ENCODE peak calls at places on chromosomes 4 and X, in five cellular contexts. One of them, this sample, is unnamed.

GRCh38 chr4:189921058-189921457 is 19.6 kb upstream of the FRG1 start:
- DNase-seq in heart left ventricle: no peak
- DNase-seq in ascending aorta: no peak
- DNase-seq in fibroblast of mammary gland: no peak
- DNase-seq in A549: no peak
- DNase-seq in this sample: no peak

GRCh38 chrX:65999563-66000148 is 40.2 kb downstream of the VSIG4 start:
- DNase-seq in A549: no peak
- DNase-seq in fibroblast of mammary gland: no peak
- DNase-seq in ascending aorta: no peak
- DNase-seq in heart left ventricle: no peak
- DNase-seq in this sample: no peak

GRCh38 chr4:24915121-24915922 is 2.5 kb upstream of the CCDC149 start:
- DNase-seq in A549: no peak
- DNase-seq in heart left ventricle: no peak
- DNase-seq in fibroblast of mammary gland: no peak
- DNase-seq in ascending aorta: no peak
- DNase-seq in this sample: peak; percentile 10

GRCh38 chrX:72545990-72546389 is 26.7 kb downstream of the HDAC8 start:
- DNase-seq in heart left ventricle: no peak
- DNase-seq in ascending aorta: no peak
- DNase-seq in A549: no peak
- DNase-seq in fibroblast of mammary gland: peak; percentile 14
- DNase-seq in this sample: no peak

GRCh38 chr4:140152760-140153418 is 1.1 kb downstream of the MAML3 start:
- DNase-seq in A549: no peak
- DNase-seq in heart left ventricle: peak; percentile 62
- DNase-seq in ascending aorta: peak; percentile 84
- DNase-seq in fibroblast of mammary gland: peak; percentile 38
- DNase-seq in this sample: peak; percentile 44

GRCh38 chrX:1587161-1587560 is 4.2 kb upstream of the AKAP17A start:
- DNase-seq in ascending aorta: no peak
- DNase-seq in A549: no peak
- DNase-seq in heart left ventricle: no peak
- DNase-seq in fibroblast of mammary gland: no peak
- DNase-seq in this sample: no peak

GRCh38 chr4:23710298-23710697 is 179.5 kb downstream of the PPARGC1A start:
- DNase-seq in heart left ventricle: no peak
- DNase-seq in fibroblast of mammary gland: no peak
- DNase-seq in ascending aorta: no peak
- DNase-seq in A549: no peak
- DNase-seq in this sample: no peak

GRCh38 chr4:112422644-112423043 is 93.3 kb downstream of the NEUROG2 start:
- DNase-seq in heart left ventricle: no peak
- DNase-seq in fibroblast of mammary gland: no peak
- DNase-seq in A549: no peak
- DNase-seq in ascending aorta: no peak
- DNase-seq in this sample: no peak

GRCh38 chrX:28773807-28774206 is 186.6 kb downstream of the IL1RAPL1 start:
- DNase-seq in A549: no peak
- DNase-seq in ascending aorta: no peak
- DNase-seq in heart left ventricle: no peak
- DNase-seq in fibroblast of mammary gland: no peak
- DNase-seq in this sample: no peak

GRCh38 chrX:11437642-11438379 is 144.6 kb downstream of the AMELX start:
- DNase-seq in heart left ventricle: peak; percentile 61
- DNase-seq in ascending aorta: peak; percentile 88
- DNase-seq in A549: no peak
- DNase-seq in fibroblast of mammary gland: peak; percentile 78
- DNase-seq in this sample: peak; percentile 59

GRCh38 chrX:66022742-66023725 is 16.8 kb downstream of the VSIG4 start:
- DNase-seq in A549: no peak
- DNase-seq in ascending aorta: no peak
- DNase-seq in fibroblast of mammary gland: no peak
- DNase-seq in heart left ventricle: no peak
- DNase-seq in this sample: no peak

GRCh38 chr4:174047363-174047762 is 236.1 kb downstream of the FBXO8 start:
- DNase-seq in fibroblast of mammary gland: no peak
- DNase-seq in heart left ventricle: no peak
- DNase-seq in ascending aorta: no peak
- DNase-seq in A549: no peak
- DNase-seq in this sample: peak; percentile 30

GRCh38 chr4:39367166-39367565 is 1.0 kb upstream of the RFC1 start:
- DNase-seq in ascending aorta: no peak
- DNase-seq in fibroblast of mammary gland: no peak
- DNase-seq in A549: no peak
- DNase-seq in heart left ventricle: no peak
- DNase-seq in this sample: no peak

GRCh38 chr4:57154191-57154590 is 44.0 kb upstream of the IGFBP7 start:
- DNase-seq in A549: no peak
- DNase-seq in heart left ventricle: no peak
- DNase-seq in fibroblast of mammary gland: no peak
- DNase-seq in ascending aorta: no peak
- DNase-seq in this sample: peak; percentile 28

GRCh38 chr4:175891863-175892262 is 79.8 kb upstream of the GPM6A start:
- DNase-seq in fibroblast of mammary gland: peak; percentile 22
- DNase-seq in A549: no peak
- DNase-seq in ascending aorta: no peak
- DNase-seq in heart left ventricle: no peak
- DNase-seq in this sample: peak; percentile 28

GRCh38 chrX:115949900-115950822 is 220.4 kb upstream of the AGTR2 start:
- DNase-seq in heart left ventricle: no peak
- DNase-seq in fibroblast of mammary gland: no peak
- DNase-seq in A549: no peak
- DNase-seq in ascending aorta: peak; percentile 73
- DNase-seq in this sample: no peak

GRCh38 chr4:150310159-150310895 is 232.1 kb downstream of the DCLK2 start:
- DNase-seq in fibroblast of mammary gland: peak; percentile 34
- DNase-seq in ascending aorta: no peak
- DNase-seq in heart left ventricle: no peak
- DNase-seq in A549: no peak
- DNase-seq in this sample: no peak

GRCh38 chr4:163367651-163368050 is 24.0 kb downstream of the NPY5R start:
- DNase-seq in ascending aorta: no peak
- DNase-seq in fibroblast of mammary gland: no peak
- DNase-seq in A549: no peak
- DNase-seq in heart left ventricle: no peak
- DNase-seq in this sample: no peak

GRCh38 chr4:6250235-6250983 is 19.2 kb upstream of the WFS1 start:
- DNase-seq in A549: peak; percentile 58
- DNase-seq in ascending aorta: no peak
- DNase-seq in fibroblast of mammary gland: peak; percentile 67
- DNase-seq in heart left ventricle: no peak
- DNase-seq in this sample: peak; percentile 69

GRCh38 chrX:108298165-108298602 is 140.0 kb downstream of the COL4A6 start:
- DNase-seq in A549: no peak
- DNase-seq in fibroblast of mammary gland: no peak
- DNase-seq in heart left ventricle: no peak
- DNase-seq in ascending aorta: no peak
- DNase-seq in this sample: no peak

GRCh38 chr4:73034896-73035295 is 34.6 kb downstream of the COX18 start:
- DNase-seq in heart left ventricle: no peak
- DNase-seq in ascending aorta: no peak
- DNase-seq in fibroblast of mammary gland: no peak
- DNase-seq in A549: no peak
- DNase-seq in this sample: peak; percentile 52

GRCh38 chr4:79578613-79579012 is 170.6 kb upstream of the GK2 start:
- DNase-seq in ascending aorta: no peak
- DNase-seq in heart left ventricle: no peak
- DNase-seq in A549: no peak
- DNase-seq in fibroblast of mammary gland: no peak
- DNase-seq in this sample: no peak

GRCh38 chr4:7195138-7195510 is 2.8 kb downstream of the SORCS2 start:
- DNase-seq in ascending aorta: peak; percentile 57
- DNase-seq in A549: no peak
- DNase-seq in fibroblast of mammary gland: no peak
- DNase-seq in heart left ventricle: no peak
- DNase-seq in this sample: no peak

GRCh38 chr4:177214935-177215334 is 94.7 kb upstream of the NEIL3 start:
- DNase-seq in heart left ventricle: no peak
- DNase-seq in fibroblast of mammary gland: peak; percentile 52
- DNase-seq in ascending aorta: no peak
- DNase-seq in A549: no peak
- DNase-seq in this sample: no peak

GRCh38 chrX:45714864-45715263 is 514.2 kb upstream of the DIPK2B start:
- DNase-seq in A549: no peak
- DNase-seq in ascending aorta: peak; percentile 69
- DNase-seq in heart left ventricle: no peak
- DNase-seq in fibroblast of mammary gland: peak; percentile 77
- DNase-seq in this sample: peak; percentile 75

GRCh38 chrX:70033348-70033747 is 16.4 kb downstream of the AWAT2 start:
- DNase-seq in fibroblast of mammary gland: peak; percentile 34
- DNase-seq in heart left ventricle: no peak
- DNase-seq in ascending aorta: no peak
- DNase-seq in A549: peak; percentile 17
- DNase-seq in this sample: peak; percentile 20

GRCh38 chr4:99483636-99484035 is 27.2 kb upstream of the C4orf17 start:
- DNase-seq in fibroblast of mammary gland: peak; percentile 25
- DNase-seq in heart left ventricle: no peak
- DNase-seq in ascending aorta: no peak
- DNase-seq in A549: no peak
- DNase-seq in this sample: peak; percentile 11

GRCh38 chr4:47061435-47061834 is 30.1 kb downstream of the GABRB1 start:
- DNase-seq in A549: no peak
- DNase-seq in heart left ventricle: no peak
- DNase-seq in fibroblast of mammary gland: peak; percentile 24
- DNase-seq in ascending aorta: no peak
- DNase-seq in this sample: peak; percentile 20

GRCh38 chrX:18252644-18253359 is 32.1 kb upstream of the BEND2 start:
- DNase-seq in fibroblast of mammary gland: peak; percentile 12
- DNase-seq in ascending aorta: no peak
- DNase-seq in heart left ventricle: no peak
- DNase-seq in A549: no peak
- DNase-seq in this sample: no peak

GRCh38 chrX:72430405-72430968 is 124.8 kb upstream of the CITED1 start:
- DNase-seq in fibroblast of mammary gland: no peak
- DNase-seq in heart left ventricle: no peak
- DNase-seq in ascending aorta: no peak
- DNase-seq in A549: no peak
- DNase-seq in this sample: no peak

GRCh38 chr4:162406637-162407370 is 243.0 kb upstream of the FSTL5 start:
- DNase-seq in fibroblast of mammary gland: no peak
- DNase-seq in heart left ventricle: no peak
- DNase-seq in A549: no peak
- DNase-seq in ascending aorta: no peak
- DNase-seq in this sample: no peak

GRCh38 chr4:143728171-143728570 is 27.7 kb upstream of the FREM3 start:
- DNase-seq in ascending aorta: no peak
- DNase-seq in heart left ventricle: no peak
- DNase-seq in A549: no peak
- DNase-seq in fibroblast of mammary gland: peak; percentile 74
- DNase-seq in this sample: peak; percentile 56

GRCh38 chr4:186105721-186106335 is 1.3 kb downstream of the FAM149A start:
- DNase-seq in A549: no peak
- DNase-seq in heart left ventricle: no peak
- DNase-seq in ascending aorta: no peak
- DNase-seq in fibroblast of mammary gland: peak; percentile 16
- DNase-seq in this sample: no peak

GRCh38 chr4:129233691-129234090 is 137.7 kb downstream of the C4orf33 start:
- DNase-seq in heart left ventricle: no peak
- DNase-seq in ascending aorta: no peak
- DNase-seq in A549: no peak
- DNase-seq in fibroblast of mammary gland: no peak
- DNase-seq in this sample: no peak

GRCh38 chr4:106365613-106366012 is 3.0 kb downstream of the GIMD1 start:
- DNase-seq in ascending aorta: peak; percentile 63
- DNase-seq in fibroblast of mammary gland: peak; percentile 92
- DNase-seq in A549: peak; percentile 24
- DNase-seq in heart left ventricle: no peak
- DNase-seq in this sample: peak; percentile 84

GRCh38 chrX:130028196-130028595 is 45.8 kb downstream of the BCORL1 start:
- DNase-seq in heart left ventricle: no peak
- DNase-seq in ascending aorta: no peak
- DNase-seq in A549: peak; percentile 28
- DNase-seq in fibroblast of mammary gland: peak; percentile 61
- DNase-seq in this sample: peak; percentile 56

GRCh38 chrX:87728024-87728423 is 210.4 kb downstream of the KLHL4 start:
- DNase-seq in ascending aorta: no peak
- DNase-seq in fibroblast of mammary gland: no peak
- DNase-seq in heart left ventricle: no peak
- DNase-seq in A549: no peak
- DNase-seq in this sample: no peak
- H3K4me3 ChIP-seq in ascending aorta: no peak overlapping the region
- H3K4me3 ChIP-seq in fibroblast of mammary gland: no peak overlapping the region
- H3K4me3 ChIP-seq in heart left ventricle: no peak overlapping the region
- H3K4me3 ChIP-seq in A549: no peak overlapping the region
- H3K4me3 ChIP-seq in this sample: no peak overlapping the region

GRCh38 chrX:13091111-13091765 is 46.8 kb upstream of the FAM9C start:
- DNase-seq in ascending aorta: no peak
- DNase-seq in A549: no peak
- DNase-seq in fibroblast of mammary gland: no peak
- DNase-seq in heart left ventricle: no peak
- DNase-seq in this sample: peak; percentile 70
- H3K4me3 ChIP-seq in ascending aorta: no peak overlapping the region
- H3K4me3 ChIP-seq in A549: no peak overlapping the region
- H3K4me3 ChIP-seq in fibroblast of mammary gland: no peak overlapping the region
- H3K4me3 ChIP-seq in heart left ventricle: no peak overlapping the region
- H3K4me3 ChIP-seq in this sample: no peak overlapping the region

DNA sequence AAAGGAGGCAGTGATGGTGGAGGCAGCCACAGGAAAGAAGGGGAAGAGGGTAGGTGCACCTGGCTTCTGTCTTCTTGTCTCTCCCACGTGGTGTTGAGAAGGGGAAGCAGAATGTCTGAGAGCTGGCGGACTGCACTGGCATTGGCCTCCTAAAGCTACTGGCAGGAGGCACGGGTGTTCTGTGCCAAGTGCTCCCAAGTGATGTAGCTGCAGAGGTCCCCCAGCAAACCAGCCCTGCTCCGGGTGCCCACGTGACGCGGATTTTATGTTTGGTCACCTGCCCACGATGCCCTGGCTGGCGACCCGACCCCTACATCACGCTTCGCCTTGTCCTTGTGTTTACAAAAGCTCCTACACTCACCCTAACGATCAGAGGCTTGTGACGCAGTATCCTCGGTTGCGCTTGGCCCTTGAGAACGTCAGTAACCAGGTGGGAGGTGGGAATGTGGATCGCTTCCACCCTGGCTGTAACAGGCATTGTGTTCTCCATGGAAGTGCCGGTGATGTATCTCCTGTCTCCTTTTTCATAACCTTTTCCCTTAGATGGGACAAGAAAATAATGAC is 28.4 kb upstream of the XG start:
- DNase-seq in fibroblast of mammary gland: no peak
- DNase-seq in ascending aorta: no peak
- DNase-seq in A549: no peak
- DNase-seq in heart left ventricle: peak; percentile 53
- DNase-seq in this sample: no peak
- H3K4me3 ChIP-seq in fibroblast of mammary gland: no peak overlapping the region
- H3K4me3 ChIP-seq in ascending aorta: no peak overlapping the region
- H3K4me3 ChIP-seq in A549: no peak overlapping the region
- H3K4me3 ChIP-seq in heart left ventricle: no peak overlapping the region
- H3K4me3 ChIP-seq in this sample: no peak overlapping the region

DNA sequence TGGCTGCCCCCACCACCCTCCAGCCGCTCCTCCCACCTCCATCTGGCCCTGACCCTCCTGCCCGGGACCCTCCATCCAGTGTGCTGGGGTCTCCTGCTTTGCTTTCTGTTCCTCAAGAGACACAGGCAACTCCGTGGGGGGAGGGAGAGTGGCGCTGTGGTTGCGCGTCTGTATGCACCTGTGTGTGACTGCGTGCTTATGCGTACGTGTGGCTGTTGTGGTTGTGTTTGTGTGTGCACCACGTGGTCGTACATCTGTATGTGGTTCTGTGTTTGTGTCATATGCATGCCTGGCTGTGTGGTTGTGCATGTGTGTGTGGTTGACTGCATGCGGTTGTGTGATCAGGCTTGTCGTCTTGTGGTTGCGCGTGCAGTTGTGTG is 33.2 kb downstream of the CPLX1 start:
- DNase-seq in A549: no peak
- DNase-seq in fibroblast of mammary gland: no peak
- DNase-seq in ascending aorta: no peak
- DNase-seq in heart left ventricle: no peak
- DNase-seq in this sample: no peak
- H3K4me3 ChIP-seq in A549: no peak overlapping the region
- H3K4me3 ChIP-seq in fibroblast of mammary gland: no peak overlapping the region
- H3K4me3 ChIP-seq in ascending aorta: no peak overlapping the region
- H3K4me3 ChIP-seq in heart left ventricle: no peak overlapping the region
- H3K4me3 ChIP-seq in this sample: no peak overlapping the region